ENCODE peak calls at places on chromosomes 2 and 18, in nine cellular contexts. X is stimulated activated CD4-positive, alpha-beta T cell treated with anti-CD3 and anti-CD28 coated beads, Interleukin-1b, Interleukin-23, amount 100 ng/mL, for 1 hour; T is NCI-H1694 treated with DMSO at 0.1 percent for 48 hours; S is IMR-90; E is activated T-helper 1 cell treated with anti-CD3 and anti-CD28 coated beads, Interleukin-2, amount 50 U/mL, for 16 hours; Y is posterior cingulate gyrus; K is heart left ventricle; W is AG04449; M is GM20000. F is an unnamed sample.

GRCh38 chr18:28831476-28831875 is 654.5 kb upstream of the CDH2 start:
- DNase-seq in K (no peak), Y (no peak), W (no peak), T (no peak), M (no peak), E (no peak), S (peak; percentile 37), X (no peak), F (no peak)

GRCh38 chr18:13222371-13223281 is 4.1 kb downstream of the LDLRAD4 start:
- DNase-seq in E (no peak), K (peak; percentile 89), W (no peak), Y (peak; percentile 87), S (peak; percentile 37), X (no peak), M (no peak), T (peak; percentile 61), F (no peak)

GRCh38 chr18:68431111-68431921 is 283.6 kb downstream of the TMX3 start:
- DNase-seq in W (no peak), M (no peak), Y (no peak), K (no peak), T (no peak), E (no peak), S (no peak), X (no peak), F (no peak)

GRCh38 chr2:12797815-12798214 is 81.1 kb downstream of the TRIB2 start:
- DNase-seq in E (no peak), T (no peak), Y (no peak), X (no peak), W (no peak), S (peak; percentile 44), K (no peak), M (no peak), F (no peak)

GRCh38 chr2:9538000-9538507 is 17.6 kb downstream of the ADAM17 start:
- DNase-seq in X (no peak), T (no peak), E (no peak), S (peak; percentile 60), W (no peak), M (no peak), K (no peak), Y (no peak), F (no peak)

GRCh38 chr18:1393929-1394328 is 489.3 kb downstream of the ADCYAP1 start:
- DNase-seq in E (no peak), S (no peak), W (no peak), T (no peak), K (no peak), X (no peak), Y (no peak), M (no peak), F (no peak)

GRCh38 chr2:235518317-235519090 is 24.7 kb downstream of the AGAP1 start:
- DNase-seq in E (no peak), S (no peak), W (no peak), X (no peak), T (peak; percentile 20), Y (no peak), K (peak; percentile 18), M (no peak), F (no peak)

GRCh38 chr2:131046580-131047274 is 46.5 kb downstream of the FAM168B start:
- DNase-seq in W (no peak), Y (no peak), T (no peak), M (no peak), E (no peak), K (no peak), S (no peak), X (no peak), F (peak; percentile 23)

GRCh38 chr2:123826729-123827271 is 198.3 kb upstream of the CNTNAP5 start:
- DNase-seq in S (no peak), W (no peak), K (peak; percentile 57), Y (peak; percentile 68), X (no peak), E (no peak), T (no peak), M (no peak), F (no peak)

GRCh38 chr2:232387451-232388171 is 9.1 kb downstream of the ALPP start:
- DNase-seq in X (no peak), S (no peak), T (no peak), K (peak; percentile 47), E (no peak), M (no peak), W (no peak), Y (peak; percentile 37), F (no peak)

GRCh38 chr2:219010162-219010756 is 17.0 kb upstream of the CRYBA2 start:
- DNase-seq in T (no peak), Y (no peak), K (no peak), E (no peak), S (no peak), W (no peak), X (no peak), M (peak; percentile 69), F (no peak)

GRCh38 chr2:189379287-189379630 is 62.0 kb upstream of the WDR75 start:
- DNase-seq in E (no peak), T (no peak), K (no peak), S (peak; percentile 47), W (no peak), Y (no peak), M (no peak), X (no peak), F (no peak)

GRCh38 chr2:235598026-235598425 is 104.2 kb downstream of the AGAP1 start:
- DNase-seq in W (no peak), S (no peak), Y (peak; percentile 57), X (no peak), K (no peak), T (no peak), M (no peak), E (no peak), F (no peak)

GRCh38 chr2:178072383-178073301 is at the start of gene PDE11A:
- DNase-seq in X (no peak), K (peak; percentile 85), M (peak; percentile 9), E (no peak), W (peak; percentile 17), Y (peak; percentile 82), S (peak; percentile 66), T (peak; percentile 30), F (no peak)